ENCODE peak calls at places on chromosomes 1 and 21, in nine cellular contexts. One of them, this sample, is unnamed.
A peak's percentile ranks its signal among the peaks of the same experiment; 100 is the strongest.

GRCh38 chr1:78226784-78227183 is 181.0 kb downstream of the GIPC2 start:
- DNase-seq in uterus: no peak
- DNase-seq in kidney epithelial cell: no peak
- DNase-seq in fibroblast of the aortic adventitia: peak; percentile 24
- DNase-seq in bronchial epithelial cell: no peak
- DNase-seq in HCT116: no peak
- DNase-seq in suprapubic skin: no peak
- DNase-seq in astrocyte of the spinal cord: no peak
- DNase-seq in left lung: no peak
- DNase-seq in this sample: no peak

GRCh38 chr1:63319069-63320023 is 3.0 kb upstream of the FOXD3 start:
- DNase-seq in uterus: no peak
- DNase-seq in HCT116: no peak
- DNase-seq in bronchial epithelial cell: no peak
- DNase-seq in kidney epithelial cell: no peak
- DNase-seq in suprapubic skin: no peak
- DNase-seq in fibroblast of the aortic adventitia: no peak
- DNase-seq in astrocyte of the spinal cord: no peak
- DNase-seq in left lung: no peak
- DNase-seq in this sample: no peak

GRCh38 chr1:181344091-181344490 is 139.2 kb upstream of the CACNA1E start:
- DNase-seq in HCT116: no peak
- DNase-seq in suprapubic skin: no peak
- DNase-seq in uterus: no peak
- DNase-seq in astrocyte of the spinal cord: no peak
- DNase-seq in left lung: no peak
- DNase-seq in bronchial epithelial cell: peak; percentile 87
- DNase-seq in fibroblast of the aortic adventitia: no peak
- DNase-seq in kidney epithelial cell: no peak
- DNase-seq in this sample: no peak

GRCh38 chr21:24225432-24225831 is 1381.8 kb downstream of the MRPL39 start:
- DNase-seq in fibroblast of the aortic adventitia: no peak
- DNase-seq in kidney epithelial cell: no peak
- DNase-seq in HCT116: no peak
- DNase-seq in left lung: no peak
- DNase-seq in uterus: no peak
- DNase-seq in astrocyte of the spinal cord: peak; percentile 50
- DNase-seq in suprapubic skin: no peak
- DNase-seq in bronchial epithelial cell: peak; percentile 72
- DNase-seq in this sample: no peak

GRCh38 chr1:162003825-162004205 is 19.9 kb downstream of the OLFML2B start:
- DNase-seq in suprapubic skin: no peak
- DNase-seq in left lung: peak; percentile 69
- DNase-seq in fibroblast of the aortic adventitia: peak; percentile 61
- DNase-seq in uterus: no peak
- DNase-seq in kidney epithelial cell: peak; percentile 86
- DNase-seq in bronchial epithelial cell: peak; percentile 86
- DNase-seq in HCT116: no peak
- DNase-seq in astrocyte of the spinal cord: peak; percentile 92
- DNase-seq in this sample: peak; percentile 49

GRCh38 chr1:159843459-159843858 is 16.8 kb downstream of the SLAMF8 start:
- DNase-seq in HCT116: no peak
- DNase-seq in left lung: no peak
- DNase-seq in kidney epithelial cell: no peak
- DNase-seq in suprapubic skin: no peak
- DNase-seq in bronchial epithelial cell: no peak
- DNase-seq in astrocyte of the spinal cord: no peak
- DNase-seq in fibroblast of the aortic adventitia: no peak
- DNase-seq in uterus: no peak
- DNase-seq in this sample: no peak

GRCh38 chr1:156337888-156338179 is 258 bp downstream of the CCT3 start:
- DNase-seq in astrocyte of the spinal cord: no peak
- DNase-seq in left lung: no peak
- DNase-seq in fibroblast of the aortic adventitia: no peak
- DNase-seq in HCT116: no peak
- DNase-seq in uterus: no peak
- DNase-seq in bronchial epithelial cell: no peak
- DNase-seq in suprapubic skin: no peak
- DNase-seq in kidney epithelial cell: no peak
- DNase-seq in this sample: peak; percentile 0

GRCh38 chr1:110328274-110328673 is 10.9 kb upstream of the RBM15 start:
- DNase-seq in suprapubic skin: no peak
- DNase-seq in astrocyte of the spinal cord: no peak
- DNase-seq in bronchial epithelial cell: peak; percentile 66
- DNase-seq in HCT116: no peak
- DNase-seq in uterus: no peak
- DNase-seq in fibroblast of the aortic adventitia: peak; percentile 17
- DNase-seq in kidney epithelial cell: no peak
- DNase-seq in left lung: no peak
- DNase-seq in this sample: no peak

GRCh38 chr1:97101523-97101922 is 379.9 kb downstream of the PTBP2 start:
- DNase-seq in left lung: no peak
- DNase-seq in kidney epithelial cell: no peak
- DNase-seq in bronchial epithelial cell: no peak
- DNase-seq in astrocyte of the spinal cord: no peak
- DNase-seq in fibroblast of the aortic adventitia: no peak
- DNase-seq in suprapubic skin: no peak
- DNase-seq in HCT116: no peak
- DNase-seq in uterus: no peak
- DNase-seq in this sample: no peak

GRCh38 chr1:218435528-218435927 is 90.4 kb downstream of the TGFB2 start:
- DNase-seq in suprapubic skin: no peak
- DNase-seq in left lung: no peak
- DNase-seq in HCT116: no peak
- DNase-seq in fibroblast of the aortic adventitia: no peak
- DNase-seq in astrocyte of the spinal cord: no peak
- DNase-seq in kidney epithelial cell: no peak
- DNase-seq in uterus: no peak
- DNase-seq in bronchial epithelial cell: no peak
- DNase-seq in this sample: no peak

GRCh38 chr1:77504986-77505385 is 177.5 kb downstream of the ZZZ3 start:
- DNase-seq in astrocyte of the spinal cord: peak; percentile 24
- DNase-seq in suprapubic skin: no peak
- DNase-seq in fibroblast of the aortic adventitia: no peak
- DNase-seq in uterus: no peak
- DNase-seq in left lung: no peak
- DNase-seq in bronchial epithelial cell: no peak
- DNase-seq in kidney epithelial cell: no peak
- DNase-seq in HCT116: no peak
- DNase-seq in this sample: no peak

GRCh38 chr1:12185556-12186276 is 18.9 kb downstream of the TNFRSF1B start:
- DNase-seq in fibroblast of the aortic adventitia: no peak
- DNase-seq in suprapubic skin: no peak
- DNase-seq in astrocyte of the spinal cord: no peak
- DNase-seq in left lung: no peak
- DNase-seq in kidney epithelial cell: no peak
- DNase-seq in HCT116: no peak
- DNase-seq in bronchial epithelial cell: no peak
- DNase-seq in uterus: peak; percentile 16
- DNase-seq in this sample: no peak

GRCh38 chr1:12182410-12182946 is 15.7 kb downstream of the TNFRSF1B start:
- DNase-seq in HCT116: no peak
- DNase-seq in kidney epithelial cell: no peak
- DNase-seq in left lung: no peak
- DNase-seq in fibroblast of the aortic adventitia: peak; percentile 32
- DNase-seq in astrocyte of the spinal cord: no peak
- DNase-seq in bronchial epithelial cell: no peak
- DNase-seq in uterus: no peak
- DNase-seq in suprapubic skin: no peak
- DNase-seq in this sample: no peak

GRCh38 chr1:12185036-12185435 is 18.2 kb downstream of the TNFRSF1B start:
- DNase-seq in uterus: no peak
- DNase-seq in astrocyte of the spinal cord: no peak
- DNase-seq in bronchial epithelial cell: no peak
- DNase-seq in left lung: no peak
- DNase-seq in kidney epithelial cell: no peak
- DNase-seq in suprapubic skin: no peak
- DNase-seq in fibroblast of the aortic adventitia: no peak
- DNase-seq in HCT116: no peak
- DNase-seq in this sample: no peak

GRCh38 chr1:12183095-12183794 is 16.5 kb downstream of the TNFRSF1B start:
- DNase-seq in uterus: no peak
- DNase-seq in astrocyte of the spinal cord: no peak
- DNase-seq in suprapubic skin: no peak
- DNase-seq in bronchial epithelial cell: no peak
- DNase-seq in HCT116: no peak
- DNase-seq in kidney epithelial cell: no peak
- DNase-seq in left lung: no peak
- DNase-seq in fibroblast of the aortic adventitia: no peak
- DNase-seq in this sample: no peak

GRCh38 chr1:12184008-12184681 is 17.4 kb downstream of the TNFRSF1B start:
- DNase-seq in bronchial epithelial cell: no peak
- DNase-seq in left lung: peak; percentile 89
- DNase-seq in fibroblast of the aortic adventitia: peak; percentile 92
- DNase-seq in suprapubic skin: peak; percentile 95
- DNase-seq in kidney epithelial cell: peak; percentile 28
- DNase-seq in astrocyte of the spinal cord: peak; percentile 92
- DNase-seq in HCT116: no peak
- DNase-seq in uterus: peak; percentile 88
- DNase-seq in this sample: peak; percentile 19
- TF ChIP-seq CTCF in bronchial epithelial cell: no peak
- TF ChIP-seq CTCF in left lung: peak; percentile 45
- TF ChIP-seq CTCF in fibroblast of the aortic adventitia: peak; percentile 52
- TF ChIP-seq CTCF in suprapubic skin: no peak
- TF ChIP-seq CTCF in kidney epithelial cell: peak; percentile 21
- TF ChIP-seq CTCF in astrocyte of the spinal cord: peak; percentile 40
- TF ChIP-seq CTCF in HCT116: no peak
- TF ChIP-seq CTCF in uterus: peak; percentile 24
- TF ChIP-seq CTCF in this sample: peak; percentile 26

GRCh38 chr1:90723561-90724108 is 6.5 kb upstream of the BARHL2 start:
- DNase-seq in suprapubic skin: no peak
- DNase-seq in kidney epithelial cell: no peak
- DNase-seq in uterus: no peak
- DNase-seq in astrocyte of the spinal cord: no peak
- DNase-seq in fibroblast of the aortic adventitia: no peak
- DNase-seq in HCT116: no peak
- DNase-seq in bronchial epithelial cell: no peak
- DNase-seq in left lung: no peak
- DNase-seq in this sample: no peak
- TF ChIP-seq CTCF in suprapubic skin: no peak
- TF ChIP-seq CTCF in kidney epithelial cell: no peak
- TF ChIP-seq CTCF in uterus: no peak
- TF ChIP-seq CTCF in astrocyte of the spinal cord: no peak
- TF ChIP-seq CTCF in fibroblast of the aortic adventitia: no peak
- TF ChIP-seq CTCF in HCT116: peak; percentile 58
- TF ChIP-seq CTCF in bronchial epithelial cell: no peak
- TF ChIP-seq CTCF in left lung: no peak
- TF ChIP-seq CTCF in this sample: peak; percentile 25

DNA sequence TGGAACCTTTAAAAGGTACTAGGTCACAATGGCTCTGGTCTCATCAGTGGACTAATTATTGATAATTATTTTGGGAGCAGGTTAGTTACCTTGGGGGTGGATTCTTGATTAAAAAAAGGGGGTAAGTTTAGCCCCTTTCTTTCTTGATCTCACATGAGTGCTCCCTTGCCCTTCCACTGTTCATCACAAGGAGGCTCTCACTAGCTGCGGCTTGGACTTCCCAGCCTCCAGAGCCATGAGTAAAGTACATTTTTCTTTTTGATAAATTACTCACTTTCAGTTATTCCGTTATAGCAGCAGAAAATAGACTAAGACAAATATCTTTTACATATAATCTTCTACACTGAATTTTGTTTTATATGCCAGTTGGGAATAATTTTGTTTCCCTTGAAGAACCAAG is 254.8 kb upstream of the DEPDC1 start:
- DNase-seq in left lung: no peak
- DNase-seq in uterus: no peak
- DNase-seq in suprapubic skin: no peak
- DNase-seq in fibroblast of the aortic adventitia: no peak
- DNase-seq in kidney epithelial cell: no peak
- DNase-seq in HCT116: no peak
- DNase-seq in astrocyte of the spinal cord: no peak
- DNase-seq in bronchial epithelial cell: no peak
- DNase-seq in this sample: no peak
- TF ChIP-seq CTCF in left lung: no peak
- TF ChIP-seq CTCF in uterus: no peak
- TF ChIP-seq CTCF in suprapubic skin: no peak
- TF ChIP-seq CTCF in fibroblast of the aortic adventitia: no peak
- TF ChIP-seq CTCF in kidney epithelial cell: peak; percentile 8
- TF ChIP-seq CTCF in HCT116: no peak
- TF ChIP-seq CTCF in astrocyte of the spinal cord: peak; percentile 4
- TF ChIP-seq CTCF in bronchial epithelial cell: no peak
- TF ChIP-seq CTCF in this sample: peak; percentile 17

GRCh38 chr1:42195841-42196240 is 31.3 kb upstream of the GUCA2A start:
- DNase-seq in HCT116: no peak
- DNase-seq in fibroblast of the aortic adventitia: no peak
- DNase-seq in suprapubic skin: no peak
- DNase-seq in astrocyte of the spinal cord: no peak
- DNase-seq in left lung: no peak
- DNase-seq in bronchial epithelial cell: peak; percentile 43
- DNase-seq in uterus: no peak
- DNase-seq in kidney epithelial cell: no peak
- DNase-seq in this sample: no peak
- TF ChIP-seq CTCF in HCT116: no peak
- TF ChIP-seq CTCF in fibroblast of the aortic adventitia: no peak
- TF ChIP-seq CTCF in suprapubic skin: no peak
- TF ChIP-seq CTCF in astrocyte of the spinal cord: no peak
- TF ChIP-seq CTCF in left lung: no peak
- TF ChIP-seq CTCF in bronchial epithelial cell: no peak
- TF ChIP-seq CTCF in uterus: no peak
- TF ChIP-seq CTCF in kidney epithelial cell: no peak
- TF ChIP-seq CTCF in this sample: no peak

DNA sequence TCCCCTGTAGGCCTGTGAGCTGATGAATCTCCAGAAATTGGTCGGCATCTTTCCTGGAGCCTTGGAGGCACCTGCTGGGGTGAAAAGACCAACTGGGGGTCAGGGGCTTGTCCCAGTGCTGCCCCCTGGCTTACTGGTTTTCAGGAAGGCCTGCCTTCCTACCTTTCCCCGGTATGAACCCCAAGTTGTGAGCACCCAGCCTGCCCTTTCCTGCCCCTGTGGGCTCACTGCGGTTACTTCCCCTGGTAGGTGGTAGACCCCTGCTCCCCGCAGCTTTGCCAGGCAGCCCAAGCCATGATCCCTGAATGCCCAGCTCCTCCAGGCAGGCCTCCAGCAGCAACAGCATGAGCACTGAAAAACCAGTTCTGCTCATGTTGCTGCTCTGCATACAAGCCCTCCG is 10.2 kb downstream of the DMRTB1 start:
- DNase-seq in suprapubic skin: peak; percentile 71
- DNase-seq in astrocyte of the spinal cord: no peak
- DNase-seq in kidney epithelial cell: no peak
- DNase-seq in left lung: no peak
- DNase-seq in bronchial epithelial cell: no peak
- DNase-seq in fibroblast of the aortic adventitia: no peak
- DNase-seq in HCT116: no peak
- DNase-seq in uterus: no peak
- DNase-seq in this sample: no peak
- TF ChIP-seq CTCF in suprapubic skin: no peak
- TF ChIP-seq CTCF in astrocyte of the spinal cord: peak; percentile 12
- TF ChIP-seq CTCF in kidney epithelial cell: no peak
- TF ChIP-seq CTCF in left lung: no peak
- TF ChIP-seq CTCF in bronchial epithelial cell: no peak
- TF ChIP-seq CTCF in fibroblast of the aortic adventitia: no peak
- TF ChIP-seq CTCF in HCT116: no peak
- TF ChIP-seq CTCF in uterus: no peak
- TF ChIP-seq CTCF in this sample: no peak

This sample was measured in epithelial cell of proximal tubule.